ENCODE peak calls at places on chromosomes 6 and 20, in four cellular contexts. V is K562, R is GM12878, M is SK-N-SH. X is an unnamed sample.

GRCh38 chr20:43040427-43040826 is 149.3 kb downstream of the PTPRT start:
- DNase-seq in V (peak), R (no peak), M (no peak), X (peak)

GRCh38 chr20:32010096-32010495 is at the start of gene CCM2L:
- DNase-seq in V (no peak), R (no peak), M (no peak), X (no peak)

GRCh38 chr6:150033197-150033771 is 8.0 kb upstream of the RAET1L start:
- DNase-seq in V (no peak), R (no peak), M (no peak), X (no peak)

GRCh38 chr6:115613488-115613887 is 447.2 kb downstream of the FRK start:
- DNase-seq in V (no peak), R (no peak), M (no peak), X (no peak)

GRCh38 chr6:109458774-109459531 is 3.4 kb upstream of the MICAL1 start:
- DNase-seq in V (no peak), R (peak), M (no peak), X (no peak)

GRCh38 chr20:1908191-1908590 is 13.0 kb downstream of the SIRPA start:
- DNase-seq in V (no peak), R (no peak), M (no peak), X (no peak)

GRCh38 chr6:46103437-46103836 is 26.4 kb upstream of the ENPP4 start:
- DNase-seq in V (no peak), R (no peak), M (no peak), X (no peak)

GRCh38 chr6:44078795-44079671 is 48.2 kb downstream of the MRPL14 start:
- DNase-seq in V (peak), R (no peak), M (peak), X (peak)

GRCh38 chr6:113067612-113068262 is 720.6 kb downstream of the RFPL4B start:
- DNase-seq in V (no peak), R (no peak), M (no peak), X (no peak)

GRCh38 chr20:56417911-56418310 is 5.9 kb downstream of the CASS4 start:
- DNase-seq in V (no peak), R (no peak), M (no peak), X (peak)

GRCh38 chr6:75800133-75800532 is 51.1 kb downstream of the MYO6 start:
- DNase-seq in V (no peak), R (no peak), M (no peak), X (no peak)

GRCh38 chr20:24996449-24997195 is 4.1 kb upstream of the APMAP start:
- DNase-seq in V (no peak), R (no peak), M (no peak), X (no peak)

GRCh38 chr6:138371720-138372119 is 6.0 kb upstream of the SMIM28 start:
- DNase-seq in V (peak), R (no peak), M (no peak), X (no peak)

GRCh38 chr20:25574411-25574810 is 10.9 kb downstream of the NINL start:
- DNase-seq in V (peak), R (no peak), M (peak), X (peak)

GRCh38 chr6:72287801-72288200 is 334.1 kb upstream of the KCNQ5 start:
- DNase-seq in V (no peak), R (no peak), M (no peak), X (no peak)

GRCh38 chr20:14583413-14583812 is 246.0 kb upstream of the FLRT3 start:
- DNase-seq in V (no peak), R (no peak), M (no peak), X (no peak)

GRCh38 chr6:108686896-108687295 is 126.2 kb downstream of the FOXO3 start:
- DNase-seq in V (no peak), R (no peak), M (no peak), X (no peak)

GRCh38 chr6:149170564-149171452 is 146.7 kb upstream of the TAB2 start:
- DNase-seq in V (no peak), R (no peak), M (peak), X (no peak)

GRCh38 chr20:63084563-63084927 is 77.8 kb upstream of the BHLHE23 start:
- DNase-seq in V (no peak), R (no peak), M (no peak), X (no peak)

GRCh38 chr20:57002066-57002570 is 264.3 kb downstream of the BMP7 start:
- DNase-seq in V (no peak), R (no peak), M (no peak), X (no peak)

GRCh38 chr20:37846573-37846972 is 56.4 kb upstream of the VSTM2L start:
- DNase-seq in V (no peak), R (no peak), M (no peak), X (no peak)

GRCh38 chr6:138405816-138406403 is 1.9 kb downstream of the HEBP2 start:
- DNase-seq in V (no peak), R (no peak), M (no peak), X (no peak)

GRCh38 chr6:148750826-148751225 is 4.0 kb downstream of the UST start:
- DNase-seq in V (no peak), R (no peak), M (no peak), X (no peak)

GRCh38 chr6:73774311-73774766 is 78.3 kb downstream of the CD109 start:
- DNase-seq in V (no peak), R (peak), M (no peak), X (no peak)

GRCh38 chr20:8557711-8558110 is 425.6 kb downstream of the PLCB1 start:
- DNase-seq in V (no peak), R (no peak), M (no peak), X (no peak)

GRCh38 chr6:136586295-136586694 is 36.1 kb upstream of the MAP7 start:
- DNase-seq in V (no peak), R (no peak), M (no peak), X (no peak)

GRCh38 chr20:24971702-24972101 is 20.8 kb downstream of the APMAP start:
- DNase-seq in V (no peak), R (no peak), M (no peak), X (no peak)

GRCh38 chr6:47700051-47700450 is 1.7 kb downstream of the ADGRF4 start:
- DNase-seq in V (no peak), R (no peak), M (no peak), X (no peak)

GRCh38 chr6:105835373-105835772 is 250.8 kb upstream of the PRDM1 start:
- DNase-seq in V (peak), R (no peak), M (no peak), X (peak)

GRCh38 chr20:62508641-62509051 is 32.9 kb upstream of the GATA5 start:
- DNase-seq in V (no peak), R (no peak), M (no peak), X (no peak)

GRCh38 chr6:157075549-157076426 is 247.5 kb downstream of the TMEM242 start:
- DNase-seq in V (no peak), R (peak), M (no peak), X (no peak)

GRCh38 chr6:55841341-55841740 is 34.0 kb downstream of the BMP5 start:
- DNase-seq in V (no peak), R (no peak), M (no peak), X (no peak)

GRCh38 chr6:163725008-163725941 is 310.8 kb downstream of the QKI start:
- DNase-seq in V (no peak), R (no peak), M (peak), X (no peak)

GRCh38 chr6:89369009-89369408 is 16.5 kb upstream of the UBE2J1 start:
- DNase-seq in V (no peak), R (no peak), M (no peak), X (peak)

GRCh38 chr6:111592726-111593515 is 12.8 kb downstream of the TRAF3IP2 start:
- DNase-seq in V (no peak), R (no peak), M (peak), X (no peak)

GRCh38 chr6:14999106-14999505 is 246.8 kb upstream of the JARID2 start:
- DNase-seq in V (no peak), R (no peak), M (no peak), X (no peak)

GRCh38 chr6:10558575-10558974 is 37.4 kb downstream of the GCNT2 start:
- DNase-seq in V (no peak), R (no peak), M (peak), X (no peak)

GRCh38 chr6:105321207-105321606 is 81.7 kb downstream of the PREP start:
- DNase-seq in V (no peak), R (no peak), M (no peak), X (no peak)

GRCh38 chr6:117229870-117230269 is 35.5 kb upstream of the VGLL2 start:
- DNase-seq in V (no peak), R (no peak), M (no peak), X (no peak)

DNA sequence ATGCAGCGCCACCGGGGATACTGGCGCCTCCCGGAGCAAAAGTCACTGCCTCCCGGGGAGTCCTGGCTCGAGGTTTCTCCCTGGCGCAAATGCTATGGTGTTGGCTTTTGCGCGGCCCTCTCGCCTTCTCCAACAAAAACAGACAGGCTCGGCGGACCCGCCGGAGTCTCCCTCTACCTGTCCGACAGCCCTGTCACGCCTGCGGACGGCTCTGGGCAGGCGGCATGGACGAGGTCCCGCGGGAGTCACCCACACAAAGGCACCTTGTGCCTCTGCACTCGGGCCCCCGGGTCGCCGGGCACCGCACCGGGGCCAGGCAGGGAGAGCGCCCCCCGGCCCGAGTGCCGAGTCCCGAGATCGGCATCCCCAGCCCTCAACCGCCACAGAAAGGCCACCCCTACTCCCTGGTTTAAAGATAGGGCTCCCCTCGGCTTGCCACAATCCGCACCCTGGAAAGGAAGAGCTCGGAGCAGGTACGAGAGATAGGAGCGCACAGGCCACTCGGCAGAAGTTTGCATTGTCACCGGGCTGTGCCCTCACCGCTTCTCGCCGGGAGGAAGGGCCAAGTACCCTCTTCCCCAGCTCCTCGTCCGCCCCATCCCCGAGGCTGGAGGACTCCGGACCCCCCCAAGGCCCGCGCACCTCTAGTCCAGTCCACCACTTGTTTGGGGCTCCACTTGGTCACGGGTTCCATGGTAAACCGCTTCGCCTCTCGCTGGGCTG is 903 bp downstream of the CNKSR3 start:
- DNase-seq in V (peak), R (no peak), M (peak), X (peak)
- TF ChIP-seq MXI1 in V (no peak), R (no peak), M (peak), X (no peak)

GRCh38 chr6:2794171-2794730 is 29.1 kb downstream of the WRNIP1 start:
- DNase-seq in V (no peak), R (no peak), M (no peak), X (no peak)
- TF ChIP-seq CHD2 in V (no peak), R (no peak), M (no peak), X (no peak)

DNA sequence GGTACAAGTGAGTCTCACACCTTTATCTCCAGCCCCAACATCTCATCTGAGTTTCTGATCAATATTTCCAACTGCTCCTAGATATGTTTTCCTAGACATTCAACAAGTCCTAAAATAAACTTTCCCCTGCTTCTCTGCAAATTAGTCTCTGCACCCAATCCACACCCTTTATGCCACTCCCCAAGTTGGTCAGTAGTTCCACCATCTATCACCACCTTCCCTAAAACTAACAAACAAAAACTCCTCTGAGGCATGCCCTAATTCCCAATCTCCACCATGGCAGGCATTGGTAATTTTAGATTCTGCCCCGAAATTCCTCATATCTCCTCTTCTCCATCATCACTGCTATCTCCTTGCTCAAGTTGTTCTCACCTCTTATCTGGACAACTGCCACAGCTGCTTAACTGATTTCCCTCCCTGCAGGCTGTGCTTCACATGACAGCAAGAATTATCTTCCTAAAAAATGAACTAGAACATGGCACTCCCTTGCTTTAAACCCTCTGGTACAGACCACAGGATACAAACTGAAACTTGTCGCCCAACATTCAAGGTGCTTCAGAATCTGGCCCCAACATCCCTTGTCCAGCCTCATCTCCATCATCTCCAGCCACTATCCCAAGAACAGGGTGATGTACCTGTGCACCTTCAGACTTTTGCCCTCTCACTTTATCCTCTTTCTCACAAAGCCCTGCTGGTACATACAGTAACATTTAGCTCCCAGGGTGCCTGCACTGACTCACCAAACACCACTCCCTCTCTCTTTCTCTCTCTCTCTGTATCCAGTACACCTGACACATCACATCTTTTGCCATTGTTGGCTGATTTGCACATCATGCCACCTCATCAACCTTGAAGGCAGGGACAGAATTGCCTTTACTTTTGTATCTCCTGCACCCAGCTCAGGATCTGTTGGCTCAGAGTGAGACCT is 55.5 kb downstream of the ZHX3 start:
- DNase-seq in V (peak), R (no peak), M (no peak), X (no peak)
- TF ChIP-seq MXI1 in V (no peak), R (no peak), M (no peak), X (no peak)

GRCh38 chr6:23175391-23175790 is 606.0 kb downstream of the HDGFL1 start:
- DNase-seq in V (no peak), R (no peak), M (no peak), X (no peak)

GRCh38 chr6:23179994-23180393 is 610.6 kb downstream of the HDGFL1 start:
- DNase-seq in V (no peak), R (no peak), M (no peak), X (no peak)

GRCh38 chr6:23174781-23175361 is 605.5 kb downstream of the HDGFL1 start:
- DNase-seq in V (no peak), R (no peak), M (no peak), X (no peak)

GRCh38 chr6:23176471-23176870 is 607.1 kb downstream of the HDGFL1 start:
- DNase-seq in V (no peak), R (no peak), M (no peak), X (no peak)

DNA sequence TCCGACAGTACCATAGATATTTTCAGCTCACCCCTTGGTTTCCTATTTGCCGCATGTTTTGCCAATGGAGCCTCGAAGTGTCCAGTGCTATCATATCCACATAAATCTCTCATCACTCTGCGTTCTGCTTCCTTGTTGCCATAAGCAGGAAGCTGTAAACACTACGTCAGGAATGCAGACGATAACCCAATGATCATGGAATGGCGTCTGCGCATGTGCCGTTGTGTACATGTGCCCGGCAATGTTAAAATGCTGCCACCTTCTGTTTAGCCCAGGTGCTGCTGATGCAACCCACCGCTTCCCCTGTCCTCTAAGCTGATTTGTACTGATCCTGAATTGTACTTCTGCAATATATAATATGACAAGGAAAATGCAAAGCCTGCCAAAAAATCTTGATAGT is 607.5 kb downstream of the HDGFL1 start:
- DNase-seq in V (no peak), R (no peak), M (no peak), X (no peak)
- TF ChIP-seq CHD2 in V (no peak), R (no peak), M (no peak), X (no peak)

X was measured in HepG2.